ENCODE peak calls at places on chromosome 15, in eight cellular contexts. S is WERI-Rb-1, L is osteocyte, F is adrenal gland, E is astrocyte of the spinal cord, X is pancreas, U is GM10248, D is cardiac muscle cell. R is an unnamed sample.

GRCh38 chr15:77819841-77820728 is 187.4 kb upstream of the LINGO1 start:
- DNase-seq in S (peak), L (no peak), F (no peak), E (no peak), X (no peak), U (no peak), D (peak), R (peak)

GRCh38 chr15:74434260-74434915 is 630 bp upstream of the SEMA7A start:
- DNase-seq in S (no peak), L (no peak), F (no peak), E (peak), X (no peak), U (no peak), D (no peak), R (no peak)

GRCh38 chr15:82263350-82263749 is 732 bp downstream of the SAXO2 start:
- DNase-seq in S (no peak), L (no peak), F (no peak), E (no peak), X (no peak), U (no peak), D (no peak), R (no peak)

GRCh38 chr15:31236184-31237041 is 90.2 kb upstream of the KLF13 start:
- DNase-seq in S (no peak), L (no peak), F (peak), E (peak), X (peak), U (peak), D (peak), R (no peak)

GRCh38 chr15:25739687-25740121 is 123.4 kb downstream of the ATP10A start:
- DNase-seq in S (peak), L (peak), F (no peak), E (peak), X (no peak), U (no peak), D (peak), R (no peak)

GRCh38 chr15:60589253-60589652 is 110.3 kb upstream of the ICE2 start:
- DNase-seq in S (peak), L (no peak), F (no peak), E (no peak), X (no peak), U (no peak), D (no peak), R (no peak)

GRCh38 chr15:85639752-85640381 is 154.9 kb downstream of the KLHL25 start:
- DNase-seq in S (no peak), L (no peak), F (no peak), E (peak), X (no peak), U (peak), D (no peak), R (no peak)

GRCh38 chr15:84985158-84985557 is 3.5 kb downstream of the PDE8A start:
- DNase-seq in S (no peak), L (no peak), F (no peak), E (no peak), X (no peak), U (no peak), D (no peak), R (no peak)

GRCh38 chr15:87686308-87686707 is 570.2 kb downstream of the NTRK3 start:
- DNase-seq in S (no peak), L (no peak), F (no peak), E (no peak), X (no peak), U (no peak), D (no peak), R (no peak)

GRCh38 chr15:53461677-53462076 is 297.8 kb downstream of the WDR72 start:
- DNase-seq in S (peak), L (no peak), F (no peak), E (no peak), X (no peak), U (no peak), D (no peak), R (no peak)

GRCh38 chr15:79682285-79682684 is 214.5 kb downstream of the MTHFS start:
- DNase-seq in S (no peak), L (no peak), F (peak), E (peak), X (no peak), U (no peak), D (no peak), R (no peak)

DNA sequence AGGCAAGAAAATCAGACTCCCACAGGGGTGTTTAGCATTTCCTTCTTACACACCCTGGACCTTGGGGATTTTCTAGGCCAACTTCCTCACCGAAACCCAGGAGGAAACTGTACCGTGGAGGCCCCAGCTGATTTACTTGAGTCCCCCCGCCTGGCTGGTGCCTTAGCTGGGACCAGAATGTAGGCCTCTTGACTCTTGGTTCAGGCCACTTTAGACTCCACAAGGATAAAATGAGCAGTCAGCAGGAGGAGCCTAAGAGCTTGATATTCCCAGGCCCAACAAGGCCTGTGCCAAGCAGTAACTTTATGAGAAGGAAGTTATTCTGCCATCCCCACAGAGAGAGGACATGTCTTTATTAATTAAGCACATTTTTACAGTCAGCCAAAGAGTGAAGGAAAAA is 4.6 kb upstream of the APBA2 start:
- DNase-seq in S (no peak), L (no peak), F (no peak), E (peak), X (no peak), U (no peak), D (peak), R (no peak)
- TF ChIP-seq CTCF in S (no peak), L (peak), F (no peak), E (peak), X (no peak), U (no peak), D (peak), R (no peak)

GRCh38 chr15:67833504-67834248 is 6.2 kb downstream of the RNU6-1 start:
- DNase-seq in S (peak), L (peak), F (peak), E (peak), X (no peak), U (peak), D (peak), R (peak)

GRCh38 chr15:67832965-67833503 is 6.8 kb downstream of the RNU6-1 start:
- DNase-seq in S (no peak), L (no peak), F (no peak), E (no peak), X (no peak), U (no peak), D (peak), R (no peak)

GRCh38 chr15:67831363-67831762 is 6.1 kb downstream of the SKOR1 start:
- DNase-seq in S (no peak), L (no peak), F (no peak), E (no peak), X (no peak), U (no peak), D (no peak), R (no peak)

GRCh38 chr15:67834249-67834592 is 5.6 kb downstream of the RNU6-1 start:
- DNase-seq in S (no peak), L (no peak), F (no peak), E (no peak), X (no peak), U (peak), D (no peak), R (no peak)

DNA sequence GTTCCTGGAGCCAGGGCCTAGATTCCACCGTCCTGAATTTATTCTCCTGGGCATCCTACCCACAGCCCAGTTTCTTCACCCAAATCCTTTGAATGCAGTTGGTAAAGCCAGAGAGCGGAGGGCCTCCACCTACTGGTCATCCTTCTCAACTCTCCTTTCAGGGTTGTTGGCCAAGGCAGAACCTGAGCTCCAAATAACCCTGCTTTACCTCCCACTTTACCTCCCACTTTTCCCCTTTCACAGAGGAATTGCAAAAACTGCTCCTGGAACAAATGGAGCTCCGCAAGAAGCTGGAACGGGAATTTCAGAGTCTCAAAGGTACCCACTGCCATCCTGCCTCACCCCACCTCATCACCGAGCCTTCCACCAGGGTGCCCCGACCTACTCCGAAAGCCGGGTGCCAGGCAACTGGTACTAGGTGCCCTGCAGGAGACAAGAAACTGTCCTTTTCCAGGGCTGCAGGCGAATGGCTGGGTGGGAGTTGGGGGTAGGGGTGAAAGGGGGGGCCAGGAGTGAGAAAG is 6.8 kb downstream of the SKOR1 start:
- DNase-seq in S (peak), L (no peak), F (no peak), E (no peak), X (no peak), U (no peak), D (no peak), R (no peak)
- TF ChIP-seq CTCF in S (peak), L (peak), F (peak), E (peak), X (no peak), U (peak), D (peak), R (no peak)

GRCh38 chr15:92683511-92683834 is 27.9 kb upstream of the FAM174B start:
- DNase-seq in S (peak), L (no peak), F (peak), E (peak), X (peak), U (no peak), D (peak), R (peak)

GRCh38 chr15:92681141-92681622 is 25.6 kb upstream of the FAM174B start:
- DNase-seq in S (no peak), L (no peak), F (no peak), E (peak), X (no peak), U (no peak), D (no peak), R (no peak)

GRCh38 chr15:92682772-92683510 is 27.4 kb upstream of the FAM174B start:
- DNase-seq in S (no peak), L (no peak), F (no peak), E (no peak), X (no peak), U (no peak), D (no peak), R (no peak)

GRCh38 chr15:92674347-92674746 is 18.8 kb upstream of the FAM174B start:
- DNase-seq in S (no peak), L (no peak), F (no peak), E (no peak), X (no peak), U (no peak), D (no peak), R (no peak)

GRCh38 chr15:92677998-92678397 is 22.4 kb upstream of the FAM174B start:
- DNase-seq in S (peak), L (no peak), F (no peak), E (no peak), X (no peak), U (no peak), D (no peak), R (no peak)
- TF ChIP-seq CTCF in S (no peak), L (no peak), F (no peak), E (no peak), X (no peak), U (no peak), D (no peak), R (no peak)

DNA sequence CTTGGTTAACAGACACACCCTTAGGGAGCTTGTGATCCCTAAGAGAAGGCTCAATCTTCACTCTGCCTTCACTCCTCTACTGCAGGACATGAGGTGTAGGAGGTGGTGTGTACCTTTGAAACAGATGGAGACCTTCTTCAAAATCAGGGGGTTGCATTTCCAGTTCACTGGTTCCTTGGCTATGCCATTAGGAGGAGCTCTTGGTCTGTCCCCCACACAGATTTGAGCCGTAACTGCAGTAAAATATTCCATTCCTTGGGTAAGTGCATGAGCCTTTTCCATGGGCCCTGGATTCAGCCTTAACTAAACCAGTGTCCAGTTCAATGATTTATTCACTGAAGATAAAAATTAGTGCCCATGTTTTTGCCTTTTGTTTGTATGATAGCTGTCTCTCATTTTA is 144.6 kb downstream of the MCTP2 start:
- DNase-seq in S (no peak), L (no peak), F (no peak), E (no peak), X (no peak), U (no peak), D (no peak), R (no peak)
- TF ChIP-seq CTCF in S (no peak), L (no peak), F (peak), E (no peak), X (no peak), U (no peak), D (no peak), R (no peak)

GRCh38 chr15:89984001-89984400 is 17.1 kb upstream of the ZNF710 start:
- DNase-seq in S (no peak), L (no peak), F (no peak), E (no peak), X (no peak), U (no peak), D (no peak), R (no peak)

GRCh38 chr15:89975482-89976291 is 25.4 kb upstream of the ZNF710 start:
- DNase-seq in S (no peak), L (no peak), F (no peak), E (no peak), X (no peak), U (no peak), D (no peak), R (no peak)

GRCh38 chr15:89984421-89985010 is 16.6 kb upstream of the ZNF710 start:
- DNase-seq in S (no peak), L (no peak), F (no peak), E (no peak), X (no peak), U (no peak), D (no peak), R (no peak)

GRCh38 chr15:89982315-89983055 is 18.6 kb upstream of the ZNF710 start:
- DNase-seq in S (no peak), L (no peak), F (no peak), E (no peak), X (no peak), U (no peak), D (no peak), R (no peak)

DNA sequence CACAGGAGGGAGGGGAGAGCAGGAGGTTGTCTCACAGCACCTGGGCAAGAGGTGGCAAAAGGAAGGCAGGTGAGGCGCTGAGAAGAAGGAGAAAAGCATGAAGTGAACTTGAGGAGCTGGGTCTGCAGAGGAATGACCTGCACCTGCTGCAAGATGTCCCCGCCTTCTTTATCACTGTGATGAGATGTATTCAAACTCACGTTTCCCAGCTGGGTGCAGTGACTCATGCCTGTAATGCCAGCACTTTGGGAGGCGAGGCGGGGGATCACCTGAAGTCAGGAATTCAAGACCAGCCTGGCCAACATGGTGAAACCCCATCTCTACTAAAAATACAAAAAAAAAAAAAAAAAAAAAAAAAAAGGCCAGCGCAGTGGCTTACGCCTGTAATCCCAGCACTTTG is 22.2 kb upstream of the ZNF710 start:
- DNase-seq in S (no peak), L (no peak), F (no peak), E (no peak), X (no peak), U (no peak), D (no peak), R (no peak)
- TF ChIP-seq CTCF in S (no peak), L (no peak), F (no peak), E (no peak), X (no peak), U (no peak), D (no peak), R (no peak)

DNA sequence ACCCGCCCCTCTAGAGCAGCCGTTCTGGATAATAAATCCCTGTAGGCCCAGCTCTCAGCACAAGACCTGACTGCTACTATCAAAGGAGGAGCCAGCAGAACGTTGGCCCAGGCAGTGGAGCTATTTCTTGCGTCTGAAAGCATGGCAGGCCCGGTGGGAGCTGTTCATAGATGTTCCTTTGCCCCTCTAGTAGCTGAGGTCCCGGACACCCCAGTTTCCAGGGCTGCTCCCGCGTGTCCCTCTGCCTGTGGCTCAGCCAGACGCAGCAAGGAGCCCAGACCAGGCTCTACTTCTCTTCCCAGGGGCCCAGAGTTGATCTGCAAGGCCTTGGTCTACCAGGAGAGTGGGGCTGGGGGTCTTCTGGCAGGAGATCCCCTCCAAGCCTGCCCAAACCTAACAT is 76.1 kb downstream of the FAM174B start:
- DNase-seq in S (no peak), L (peak), F (no peak), E (no peak), X (no peak), U (no peak), D (no peak), R (no peak)
- TF ChIP-seq CTCF in S (no peak), L (no peak), F (no peak), E (no peak), X (no peak), U (no peak), D (no peak), R (no peak)

GRCh38 chr15:57017024-57017423 is 98.6 kb downstream of the TCF12 start:
- DNase-seq in S (no peak), L (no peak), F (no peak), E (no peak), X (no peak), U (peak), D (peak), R (no peak)
- TF ChIP-seq CTCF in S (peak), L (peak), F (no peak), E (peak), X (no peak), U (peak), D (peak), R (no peak)

DNA sequence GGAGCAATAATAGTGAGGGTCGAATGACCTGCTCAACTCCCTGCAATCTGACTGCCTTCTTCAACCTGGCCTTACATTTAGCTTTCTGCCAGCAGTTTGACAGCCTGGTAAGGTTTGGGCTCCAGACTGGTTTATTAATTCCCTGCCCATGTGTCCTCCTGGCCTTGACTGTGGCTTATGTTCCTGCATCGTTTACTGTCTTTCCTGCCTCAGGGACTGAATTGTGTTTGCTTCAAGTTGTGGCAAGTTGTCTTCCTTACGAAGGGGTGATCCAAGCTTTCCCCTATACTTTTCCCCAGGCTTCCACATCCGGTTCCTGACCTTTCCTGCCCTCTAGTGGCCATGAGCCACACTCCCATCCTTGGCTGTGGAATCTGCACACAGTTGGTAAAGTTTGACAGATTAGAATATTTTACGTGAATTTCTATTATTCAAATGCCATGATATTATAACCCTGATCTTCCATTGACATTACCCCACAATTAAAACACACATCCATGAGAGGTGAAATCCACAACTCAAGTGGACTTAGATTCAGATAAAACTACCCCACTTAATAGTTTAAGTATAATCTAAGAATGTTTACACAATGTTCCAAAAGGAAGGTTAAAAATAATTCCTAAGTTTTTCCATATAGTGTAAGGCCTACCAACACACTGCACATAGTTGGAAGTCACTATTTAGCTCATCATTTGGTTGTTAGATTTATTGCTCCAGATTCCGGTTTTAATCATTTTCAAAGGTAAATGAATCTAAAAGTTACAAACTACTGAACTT is 95.7 kb downstream of the NEDD4 start:
- DNase-seq in S (peak), L (no peak), F (peak), E (peak), X (peak), U (peak), D (peak), R (peak)
- TF ChIP-seq CTCF in S (peak), L (peak), F (peak), E (peak), X (peak), U (peak), D (peak), R (peak)

GRCh38 chr15:61633951-61634350 is 404.8 kb upstream of the RORA start:
- DNase-seq in S (no peak), L (no peak), F (no peak), E (no peak), X (no peak), U (no peak), D (no peak), R (no peak)
- TF ChIP-seq CTCF in S (no peak), L (no peak), F (no peak), E (no peak), X (no peak), U (no peak), D (no peak), R (no peak)

R was measured in glutamatergic neuron.